ENCODE peak calls at places on chromosomes 16 and 17, in eight cellular contexts. C is H7, T is caudate nucleus, J is T-cell, S is GM13977, M is Daoy, N is iris pigment epithelial cell, V is foreskin fibroblast. U is an unnamed sample.

GRCh38 chr17:17453088-17453487 is 23.7 kb upstream of the MED9 start:
- DNase-seq in C (no peak), T (no peak), J (no peak), S (no peak), M (no peak), N (no peak), V (no peak), U (no peak)

GRCh38 chr16:17387226-17387625 is 83.5 kb downstream of the XYLT1 start:
- DNase-seq in C (no peak), T (no peak), J (no peak), S (no peak), M (no peak), N (no peak), V (no peak), U (no peak)

GRCh38 chr17:49269356-49269755 is 38.8 kb upstream of the PHOSPHO1 start:
- DNase-seq in C (no peak), T (no peak), J (no peak), S (no peak), M (no peak), N (no peak), V (no peak), U (no peak)

GRCh38 chr16:63067141-63067540 is 1030.9 kb upstream of the CDH8 start:
- DNase-seq in C (peak), T (no peak), J (no peak), S (no peak), M (no peak), N (no peak), V (no peak), U (no peak)

GRCh38 chr16:67666032-67666537 is 465 bp downstream of the ENKD1 start:
- DNase-seq in C (peak), T (no peak), J (no peak), S (no peak), M (no peak), N (peak), V (no peak), U (no peak)

GRCh38 chr16:10678655-10679054 is 16.1 kb downstream of the TEKT5 start:
- DNase-seq in C (no peak), T (no peak), J (no peak), S (no peak), M (no peak), N (no peak), V (no peak), U (no peak)

GRCh38 chr16:6571044-6571443 is 761.6 kb upstream of the RBFOX1 start:
- DNase-seq in C (peak), T (no peak), J (no peak), S (no peak), M (no peak), N (no peak), V (no peak), U (no peak)

GRCh38 chr17:65071861-65072260 is 15.3 kb upstream of the GNA13 start:
- DNase-seq in C (no peak), T (no peak), J (no peak), S (no peak), M (peak), N (no peak), V (peak), U (no peak)

GRCh38 chr16:69276143-69277115 is 34.7 kb upstream of the VPS4A start:
- DNase-seq in C (no peak), T (no peak), J (no peak), S (no peak), M (peak), N (peak), V (peak), U (peak)

GRCh38 chr17:8166731-8167130 is 4.0 kb upstream of the VAMP2 start:
- DNase-seq in C (no peak), T (no peak), J (no peak), S (no peak), M (no peak), N (no peak), V (no peak), U (no peak)

GRCh38 chr17:27494192-27495091 is 38.2 kb downstream of the KSR1 start:
- DNase-seq in C (peak), T (peak), J (no peak), S (no peak), M (no peak), N (peak), V (no peak), U (no peak)

GRCh38 chr17:26818736-26819135 is 475.2 kb upstream of the WSB1 start:
- DNase-seq in C (no peak), T (no peak), J (no peak), S (no peak), M (no peak), N (peak), V (no peak), U (no peak)

GRCh38 chr17:62091804-62092203 is 26.7 kb upstream of the MED13 start:
- DNase-seq in C (no peak), T (no peak), J (no peak), S (no peak), M (no peak), N (no peak), V (no peak), U (no peak)

GRCh38 chr16:8936421-8936820 is 27.3 kb downstream of the USP7 start:
- DNase-seq in C (peak), T (peak), J (peak), S (peak), M (peak), N (peak), V (peak), U (no peak)

GRCh38 chr17:29645516-29646051 is 22.9 kb upstream of the CORO6 start:
- DNase-seq in C (no peak), T (no peak), J (no peak), S (no peak), M (no peak), N (peak), V (peak), U (peak)

GRCh38 chr16:8346291-8346690 is 244.0 kb downstream of the TMEM114 start:
- DNase-seq in C (no peak), T (no peak), J (no peak), S (no peak), M (peak), N (peak), V (no peak), U (no peak)

GRCh38 chr17:82810644-82811430 is 29.0 kb downstream of the ZNF750 start:
- DNase-seq in C (peak), T (no peak), J (no peak), S (no peak), M (no peak), N (no peak), V (no peak), U (no peak)

GRCh38 chr17:15649861-15650391 is 30.4 kb upstream of the FBXW10B start:
- DNase-seq in C (no peak), T (no peak), J (no peak), S (no peak), M (peak), N (no peak), V (no peak), U (no peak)

GRCh38 chr17:47955497-47956461 is 1.9 kb downstream of the PRR15L start:
- DNase-seq in C (no peak), T (no peak), J (no peak), S (no peak), M (no peak), N (no peak), V (no peak), U (no peak)

GRCh38 chr16:70687671-70688265 is 1.9 kb upstream of the MTSS2 start:
- DNase-seq in C (no peak), T (peak), J (no peak), S (no peak), M (no peak), N (no peak), V (no peak), U (no peak)

GRCh38 chr17:78583091-78583490 is 5.9 kb upstream of the DNAH17 start:
- DNase-seq in C (peak), T (no peak), J (no peak), S (no peak), M (no peak), N (peak), V (no peak), U (no peak)

GRCh38 chr17:17391575-17392370 is 85.0 kb upstream of the MED9 start:
- DNase-seq in C (no peak), T (no peak), J (peak), S (no peak), M (no peak), N (no peak), V (no peak), U (no peak)

GRCh38 chr17:28645576-28645939 is 600 bp upstream of the BLTP2 start:
- DNase-seq in C (no peak), T (no peak), J (no peak), S (no peak), M (no peak), N (no peak), V (no peak), U (no peak)

GRCh38 chr17:43530303-43531081 is 15.6 kb downstream of the ETV4 start:
- DNase-seq in C (peak), T (no peak), J (no peak), S (no peak), M (peak), N (peak), V (peak), U (peak)

GRCh38 chr17:39921323-39921722 is 2.9 kb upstream of the GSDMB start:
- DNase-seq in C (peak), T (no peak), J (no peak), S (no peak), M (no peak), N (no peak), V (no peak), U (no peak)

GRCh38 chr16:23947838-23948237 is 112.1 kb downstream of the PRKCB start:
- DNase-seq in C (no peak), T (no peak), J (no peak), S (no peak), M (no peak), N (no peak), V (no peak), U (no peak)

GRCh38 chr16:75065149-75065807 is 51.3 kb downstream of the LDHD start:
- DNase-seq in C (no peak), T (peak), J (peak), S (no peak), M (no peak), N (no peak), V (no peak), U (no peak)

GRCh38 chr17:82909322-82909904 is 69.6 kb upstream of the ZNF750 start:
- DNase-seq in C (no peak), T (peak), J (peak), S (no peak), M (no peak), N (no peak), V (no peak), U (no peak)

GRCh38 chr16:56610017-56610608 is 1.7 kb downstream of the MT2A start:
- DNase-seq in C (no peak), T (peak), J (peak), S (no peak), M (peak), N (peak), V (peak), U (peak)

GRCh38 chr16:23362460-23363317 is 60.6 kb downstream of the SCNN1B start:
- DNase-seq in C (peak), T (no peak), J (no peak), S (no peak), M (no peak), N (no peak), V (no peak), U (no peak)

GRCh38 chr16:50942143-50942542 is 200.3 kb downstream of the CYLD start:
- DNase-seq in C (peak), T (no peak), J (no peak), S (no peak), M (no peak), N (no peak), V (no peak), U (no peak)

GRCh38 chr16:9256196-9256595 is 164.8 kb downstream of the HAPSTR1 start:
- DNase-seq in C (peak), T (no peak), J (no peak), S (peak), M (peak), N (no peak), V (no peak), U (no peak)

GRCh38 chr16:84834403-84834772 is 14.6 kb downstream of the CRISPLD2 start:
- DNase-seq in C (no peak), T (no peak), J (no peak), S (no peak), M (no peak), N (peak), V (no peak), U (no peak)

GRCh38 chr16:48330133-48330846 is 54.9 kb downstream of the SIAH1 start:
- DNase-seq in C (no peak), T (no peak), J (no peak), S (no peak), M (no peak), N (peak), V (no peak), U (no peak)

GRCh38 chr17:47205419-47205963 is 3.7 kb upstream of the MYL4 start:
- DNase-seq in C (peak), T (no peak), J (peak), S (peak), M (peak), N (peak), V (peak), U (peak)

GRCh38 chr16:77431131-77431670 is 3.6 kb downstream of the ADAMTS18 start:
- DNase-seq in C (no peak), T (no peak), J (no peak), S (no peak), M (no peak), N (no peak), V (no peak), U (no peak)

GRCh38 chr17:72456026-72456569 is 335.3 kb downstream of the SOX9 start:
- DNase-seq in C (no peak), T (no peak), J (no peak), S (no peak), M (peak), N (peak), V (peak), U (no peak)

GRCh38 chr17:2789700-2790099 is 6.5 kb upstream of the RAP1GAP2 start:
- DNase-seq in C (no peak), T (no peak), J (no peak), S (no peak), M (no peak), N (no peak), V (no peak), U (no peak)

GRCh38 chr17:66493283-66494019 is 191.0 kb downstream of the PRKCA start:
- DNase-seq in C (no peak), T (no peak), J (no peak), S (no peak), M (peak), N (peak), V (peak), U (peak)